ENCODE peak calls at places on chromosomes 11 and 22, in six cellular contexts. D, Q, C, O, K and W are unnamed samples.

GRCh38 chr11:96014234-96014633 is 90.3 kb upstream of the MTMR2 start:
- DNase-seq in D (no peak), Q (no peak), C (peak; percentile 35), O (no peak), K (peak; percentile 54), W (peak; percentile 12)

GRCh38 chr11:82505384-82505783 is 228.3 kb downstream of the FAM181B start:
- DNase-seq in D (no peak), Q (no peak), C (no peak), O (no peak), K (no peak), W (no peak)

GRCh38 chr11:33687733-33688479 is 12.7 kb downstream of the C11orf91 start:
- DNase-seq in D (no peak), Q (no peak), C (peak; percentile 76), O (peak; percentile 74), K (no peak), W (peak; percentile 53)

GRCh38 chr11:99066609-99067008 is 45.9 kb downstream of the CNTN5 start:
- DNase-seq in D (no peak), Q (no peak), C (no peak), O (no peak), K (no peak), W (no peak)

GRCh38 chr11:20388096-20389055 is 860 bp downstream of the PRMT3 start:
- DNase-seq in D (no peak), Q (no peak), C (peak; percentile 31), O (peak; percentile 48), K (no peak), W (peak; percentile 23)

GRCh38 chr11:94784884-94785283 is 16.7 kb downstream of the AMOTL1 start:
- DNase-seq in D (no peak), Q (no peak), C (no peak), O (no peak), K (no peak), W (no peak)

GRCh38 chr11:76214968-76215548 is 8.8 kb upstream of the WNT11 start:
- DNase-seq in D (no peak), Q (peak; percentile 3), C (no peak), O (no peak), K (no peak), W (no peak)

GRCh38 chr11:37532271-37532670 is 934.2 kb upstream of the RAG2 start:
- DNase-seq in D (no peak), Q (no peak), C (no peak), O (no peak), K (no peak), W (no peak)

GRCh38 chr22:31630331-31631329 is 31.4 kb downstream of the PISD start:
- DNase-seq in D (peak; percentile 59), Q (peak; percentile 82), C (peak; percentile 72), O (peak; percentile 96), K (peak; percentile 87), W (peak; percentile 80)

GRCh38 chr11:65121447-65121864 is 478 bp downstream of the FAU start:
- DNase-seq in D (no peak), Q (peak; percentile 17), C (peak; percentile 30), O (peak; percentile 49), K (no peak), W (no peak)

GRCh38 chr11:36346562-36347383 is 50.7 kb downstream of the PRR5L start:
- DNase-seq in D (no peak), Q (no peak), C (no peak), O (no peak), K (no peak), W (no peak)

GRCh38 chr11:62535802-62536201 is 10.8 kb downstream of the AHNAK start:
- DNase-seq in D (no peak), Q (no peak), C (no peak), O (no peak), K (no peak), W (no peak)

GRCh38 chr11:56994532-56994931 is 5.8 kb downstream of the OR5AK2 start:
- DNase-seq in D (no peak), Q (no peak), C (no peak), O (no peak), K (no peak), W (no peak)

GRCh38 chr11:59728913-59729312 is 15.3 kb upstream of the OR10V1 start:
- DNase-seq in D (no peak), Q (no peak), C (no peak), O (no peak), K (no peak), W (no peak)

GRCh38 chr11:11149671-11150459 is 203.2 kb downstream of the CSNK2A3 start:
- DNase-seq in D (no peak), Q (no peak), C (peak; percentile 94), O (peak; percentile 41), K (peak; percentile 67), W (no peak)

GRCh38 chr22:18068381-18068988 is 9.3 kb upstream of the PEX26 start:
- DNase-seq in D (no peak), Q (no peak), C (no peak), O (no peak), K (no peak), W (no peak)

GRCh38 chr22:50119169-50119767 is 29.5 kb downstream of the MOV10L1 start:
- DNase-seq in D (no peak), Q (no peak), C (no peak), O (peak; percentile 29), K (no peak), W (peak; percentile 4)

GRCh38 chr11:67404515-67405195 is 772 bp downstream of the TBC1D10C start:
- DNase-seq in D (no peak), Q (no peak), C (no peak), O (no peak), K (peak; percentile 45), W (no peak)

GRCh38 chr11:31652528-31652927 is 143.0 kb downstream of the ELP4 start:
- DNase-seq in D (no peak), Q (no peak), C (peak; percentile 32), O (no peak), K (no peak), W (no peak)

GRCh38 chr11:130510407-130511006 is 62.1 kb downstream of the ADAMTS15 start:
- DNase-seq in D (no peak), Q (peak; percentile 15), C (no peak), O (no peak), K (no peak), W (no peak)

DNA sequence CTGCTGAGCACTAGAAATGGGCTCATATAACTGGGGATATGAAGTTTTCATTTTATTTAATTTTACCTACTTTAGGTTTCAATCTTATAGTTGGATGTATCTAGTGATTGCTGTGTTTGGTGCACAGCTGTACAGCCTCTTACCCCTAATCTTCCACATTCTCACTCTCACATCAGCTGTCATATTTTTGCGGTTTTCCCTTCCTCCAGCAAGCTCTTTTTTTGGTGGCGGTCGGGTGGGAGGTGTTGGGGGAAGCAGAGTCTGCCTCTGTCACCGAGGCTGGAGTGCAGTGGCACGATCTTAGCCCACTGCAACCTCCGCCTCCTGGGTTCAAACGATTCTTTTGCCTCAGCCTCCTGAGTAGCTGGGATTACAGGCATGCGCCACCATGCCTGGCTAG is 445.1 kb upstream of the ISX start:
- DNase-seq in D (no peak), Q (no peak), C (peak; percentile 77), O (no peak), K (no peak), W (no peak)
- TF ChIP-seq CTCF in D (no peak), Q (no peak), C (no peak), O (no peak), K (no peak), W (no peak)

DNA sequence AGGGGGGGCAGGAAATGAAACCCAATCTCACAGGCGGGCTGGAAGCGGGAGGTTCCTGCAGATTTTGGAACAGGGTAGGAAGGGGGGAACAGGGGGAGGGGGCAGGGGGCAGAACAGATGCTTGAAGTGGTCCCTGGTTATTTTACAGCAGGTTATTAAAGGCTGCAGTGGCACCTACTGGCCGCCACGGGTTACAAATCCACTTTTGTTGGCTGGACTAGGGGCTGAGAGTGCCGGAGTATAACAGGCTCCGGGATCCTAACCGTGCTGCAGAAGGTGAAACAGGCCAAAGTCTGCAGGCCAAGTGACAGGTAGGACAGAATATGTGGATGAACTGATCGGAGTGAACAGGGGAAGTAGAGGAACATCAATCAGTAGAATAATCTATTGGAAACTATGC is 2.5 kb downstream of the ROBO3 start:
- DNase-seq in D (no peak), Q (no peak), C (peak; percentile 22), O (peak; percentile 38), K (no peak), W (peak; percentile 59)
- TF ChIP-seq CTCF in D (peak; percentile 38), Q (peak; percentile 60), C (peak; percentile 50), O (peak; percentile 72), K (no peak), W (peak; percentile 55)

GRCh38 chr22:38766076-38766777 is 10.4 kb upstream of the SUN2 start:
- DNase-seq in D (no peak), Q (peak; percentile 38), C (peak; percentile 35), O (peak; percentile 26), K (peak; percentile 55), W (peak; percentile 54)
- TF ChIP-seq CTCF in D (peak; percentile 50), Q (peak; percentile 74), C (peak; percentile 85), O (peak; percentile 82), K (peak; percentile 54), W (peak; percentile 83)

GRCh38 chr22:46571642-46572250 is 34.3 kb upstream of the CELSR1 start:
- DNase-seq in D (no peak), Q (no peak), C (no peak), O (no peak), K (no peak), W (no peak)

GRCh38 chr22:46568102-46568809 is 30.8 kb upstream of the CELSR1 start:
- DNase-seq in D (no peak), Q (peak; percentile 11), C (no peak), O (no peak), K (no peak), W (no peak)

GRCh38 chr22:46569055-46569847 is 31.8 kb upstream of the CELSR1 start:
- DNase-seq in D (no peak), Q (peak; percentile 9), C (no peak), O (no peak), K (no peak), W (no peak)

GRCh38 chr22:46567471-46567870 is 30.1 kb upstream of the CELSR1 start:
- DNase-seq in D (no peak), Q (no peak), C (no peak), O (no peak), K (no peak), W (no peak)

DNA sequence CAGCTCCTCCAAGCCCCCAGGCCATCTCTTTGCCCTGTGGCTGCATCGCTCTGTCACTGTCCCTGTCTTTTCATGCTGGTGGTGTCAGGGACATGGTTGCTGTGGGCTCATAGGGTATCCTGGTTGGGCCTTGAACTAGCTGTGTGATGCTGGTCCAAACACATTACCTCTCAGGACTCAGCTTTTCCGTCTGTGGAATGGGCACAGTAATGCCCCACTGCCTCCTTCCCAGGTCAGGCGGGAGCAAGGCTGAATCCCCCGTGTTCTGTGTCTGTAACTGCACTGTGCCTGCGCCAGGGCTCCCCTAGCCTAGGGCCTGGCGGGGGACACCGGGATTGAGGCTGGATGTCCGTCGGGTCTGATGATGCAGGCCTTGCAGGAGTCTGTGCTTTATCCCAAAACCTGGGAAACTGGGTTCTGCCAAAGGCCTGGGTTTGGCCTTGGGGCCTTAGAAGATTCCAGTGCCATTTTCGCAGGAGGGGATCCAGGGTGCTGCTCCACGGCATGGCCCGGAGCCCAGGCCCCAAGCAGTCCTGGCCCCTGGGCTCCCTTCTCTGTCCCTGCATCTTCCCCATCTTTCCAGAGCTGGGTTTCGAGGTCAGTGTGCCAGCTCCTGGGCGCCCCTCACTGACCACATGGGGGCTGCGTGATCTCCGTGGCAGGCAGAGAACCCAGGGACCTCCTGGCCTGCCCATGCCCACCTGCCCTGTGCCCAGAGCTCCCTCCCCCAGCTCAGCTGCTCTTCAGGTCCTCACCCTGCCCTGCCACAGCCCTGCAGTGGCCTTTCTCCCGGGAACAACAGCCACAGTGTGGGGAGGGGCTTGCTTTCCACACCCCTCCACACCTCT is 32.7 kb upstream of the CELSR1 start:
- DNase-seq in D (no peak), Q (peak; percentile 8), C (no peak), O (no peak), K (no peak), W (no peak)
- TF ChIP-seq CTCF in D (no peak), Q (no peak), C (no peak), O (no peak), K (no peak), W (no peak)

GRCh38 chr11:73326929-73327811 is 19.1 kb downstream of the ARHGEF17 start:
- DNase-seq in D (no peak), Q (no peak), C (no peak), O (no peak), K (no peak), W (peak; percentile 63)
- TF ChIP-seq CTCF in D (no peak), Q (no peak), C (no peak), O (no peak), K (no peak), W (no peak)